ENCODE peak calls at places on chromosomes 12 and 14, in seven cellular contexts. One of them, this sample, is unnamed.
A peak's percentile ranks its signal among the peaks of the same experiment; 100 is the strongest.

GRCh38 chr14:74347795-74348100 is 523 bp upstream of the VRTN start:
- DNase-seq in upper lobe of right lung: peak; percentile 25
- DNase-seq in HL-60: no peak
- DNase-seq in dorsolateral prefrontal cortex: no peak
- DNase-seq in transverse colon: no peak
- DNase-seq in foreskin fibroblast: no peak
- DNase-seq in fibroblast of the aortic adventitia: no peak
- DNase-seq in this sample: no peak

GRCh38 chr14:69088523-69089445 is 64.1 kb downstream of the DCAF5 start:
- DNase-seq in dorsolateral prefrontal cortex: no peak
- DNase-seq in foreskin fibroblast: peak; percentile 51
- DNase-seq in upper lobe of right lung: no peak
- DNase-seq in HL-60: no peak
- DNase-seq in transverse colon: no peak
- DNase-seq in fibroblast of the aortic adventitia: peak; percentile 54
- DNase-seq in this sample: no peak

GRCh38 chr14:75968461-75968860 is 13.3 kb downstream of the TGFB3 start:
- DNase-seq in HL-60: no peak
- DNase-seq in dorsolateral prefrontal cortex: no peak
- DNase-seq in foreskin fibroblast: no peak
- DNase-seq in upper lobe of right lung: no peak
- DNase-seq in fibroblast of the aortic adventitia: peak; percentile 83
- DNase-seq in transverse colon: no peak
- DNase-seq in this sample: no peak

GRCh38 chr12:89064780-89065179 is 287.5 kb downstream of the DUSP6 start:
- DNase-seq in HL-60: no peak
- DNase-seq in transverse colon: no peak
- DNase-seq in fibroblast of the aortic adventitia: no peak
- DNase-seq in upper lobe of right lung: no peak
- DNase-seq in dorsolateral prefrontal cortex: no peak
- DNase-seq in foreskin fibroblast: peak; percentile 84
- DNase-seq in this sample: peak; percentile 52

GRCh38 chr12:15216036-15216889 is 5.0 kb downstream of the RERG start:
- DNase-seq in fibroblast of the aortic adventitia: no peak
- DNase-seq in HL-60: no peak
- DNase-seq in transverse colon: no peak
- DNase-seq in foreskin fibroblast: no peak
- DNase-seq in dorsolateral prefrontal cortex: no peak
- DNase-seq in upper lobe of right lung: no peak
- DNase-seq in this sample: no peak

GRCh38 chr12:104105461-104105860 is 32.5 kb downstream of the NFYB start:
- DNase-seq in fibroblast of the aortic adventitia: peak; percentile 36
- DNase-seq in upper lobe of right lung: no peak
- DNase-seq in dorsolateral prefrontal cortex: no peak
- DNase-seq in foreskin fibroblast: no peak
- DNase-seq in HL-60: no peak
- DNase-seq in transverse colon: no peak
- DNase-seq in this sample: no peak

GRCh38 chr14:57747036-57747435 is 118.9 kb downstream of the SLC35F4 start:
- DNase-seq in fibroblast of the aortic adventitia: peak; percentile 57
- DNase-seq in transverse colon: peak; percentile 30
- DNase-seq in dorsolateral prefrontal cortex: no peak
- DNase-seq in HL-60: no peak
- DNase-seq in foreskin fibroblast: no peak
- DNase-seq in upper lobe of right lung: no peak
- DNase-seq in this sample: no peak

GRCh38 chr14:104656014-104656714 is 33.3 kb upstream of the INF2 start:
- DNase-seq in fibroblast of the aortic adventitia: no peak
- DNase-seq in transverse colon: no peak
- DNase-seq in dorsolateral prefrontal cortex: peak; percentile 76
- DNase-seq in HL-60: no peak
- DNase-seq in foreskin fibroblast: no peak
- DNase-seq in upper lobe of right lung: no peak
- DNase-seq in this sample: no peak

GRCh38 chr14:92603309-92604257 is 90.0 kb downstream of the RIN3 start:
- DNase-seq in foreskin fibroblast: no peak
- DNase-seq in transverse colon: peak; percentile 43
- DNase-seq in HL-60: no peak
- DNase-seq in upper lobe of right lung: peak; percentile 77
- DNase-seq in fibroblast of the aortic adventitia: peak; percentile 76
- DNase-seq in dorsolateral prefrontal cortex: peak; percentile 70
- DNase-seq in this sample: peak; percentile 78

GRCh38 chr12:81400024-81400423 is 322.1 kb downstream of the ACSS3 start:
- DNase-seq in upper lobe of right lung: no peak
- DNase-seq in HL-60: no peak
- DNase-seq in foreskin fibroblast: no peak
- DNase-seq in transverse colon: no peak
- DNase-seq in dorsolateral prefrontal cortex: no peak
- DNase-seq in fibroblast of the aortic adventitia: no peak
- DNase-seq in this sample: no peak

GRCh38 chr12:101963703-101964102 is 86.3 kb downstream of the DRAM1 start:
- DNase-seq in transverse colon: no peak
- DNase-seq in upper lobe of right lung: no peak
- DNase-seq in dorsolateral prefrontal cortex: peak; percentile 43
- DNase-seq in HL-60: no peak
- DNase-seq in fibroblast of the aortic adventitia: no peak
- DNase-seq in foreskin fibroblast: no peak
- DNase-seq in this sample: no peak

GRCh38 chr14:36822671-36823070 is 161.0 kb downstream of the PAX9 start:
- DNase-seq in upper lobe of right lung: no peak
- DNase-seq in foreskin fibroblast: no peak
- DNase-seq in HL-60: no peak
- DNase-seq in transverse colon: no peak
- DNase-seq in fibroblast of the aortic adventitia: no peak
- DNase-seq in dorsolateral prefrontal cortex: no peak
- DNase-seq in this sample: no peak

GRCh38 chr12:76762556-76762955 is 1.4 kb upstream of the ZDHHC17 start:
- DNase-seq in transverse colon: no peak
- DNase-seq in dorsolateral prefrontal cortex: no peak
- DNase-seq in HL-60: no peak
- DNase-seq in fibroblast of the aortic adventitia: peak; percentile 14
- DNase-seq in upper lobe of right lung: no peak
- DNase-seq in foreskin fibroblast: no peak
- DNase-seq in this sample: no peak

GRCh38 chr14:70856851-70857498 is 47.7 kb upstream of the MAP3K9 start:
- DNase-seq in fibroblast of the aortic adventitia: peak; percentile 11
- DNase-seq in dorsolateral prefrontal cortex: no peak
- DNase-seq in foreskin fibroblast: peak; percentile 87
- DNase-seq in HL-60: no peak
- DNase-seq in transverse colon: no peak
- DNase-seq in upper lobe of right lung: no peak
- DNase-seq in this sample: peak; percentile 69

GRCh38 chr12:96233941-96234461 is 39.8 kb downstream of the ELK3 start:
- DNase-seq in HL-60: no peak
- DNase-seq in upper lobe of right lung: peak; percentile 74
- DNase-seq in transverse colon: peak; percentile 80
- DNase-seq in foreskin fibroblast: peak; percentile 94
- DNase-seq in dorsolateral prefrontal cortex: peak; percentile 96
- DNase-seq in fibroblast of the aortic adventitia: peak; percentile 98
- DNase-seq in this sample: peak; percentile 96

GRCh38 chr12:69428351-69429048 is 41.7 kb upstream of the FRS2 start:
- DNase-seq in transverse colon: no peak
- DNase-seq in upper lobe of right lung: no peak
- DNase-seq in HL-60: peak; percentile 46
- DNase-seq in fibroblast of the aortic adventitia: peak; percentile 38
- DNase-seq in dorsolateral prefrontal cortex: no peak
- DNase-seq in foreskin fibroblast: no peak
- DNase-seq in this sample: peak; percentile 5

GRCh38 chr14:33786091-33786825 is 164.6 kb downstream of the EGLN3 start:
- DNase-seq in upper lobe of right lung: no peak
- DNase-seq in foreskin fibroblast: no peak
- DNase-seq in HL-60: no peak
- DNase-seq in fibroblast of the aortic adventitia: peak; percentile 18
- DNase-seq in transverse colon: no peak
- DNase-seq in dorsolateral prefrontal cortex: no peak
- DNase-seq in this sample: no peak

GRCh38 chr14:51251486-51251885 is 11.4 kb downstream of the TMX1 start:
- DNase-seq in HL-60: no peak
- DNase-seq in foreskin fibroblast: no peak
- DNase-seq in fibroblast of the aortic adventitia: no peak
- DNase-seq in transverse colon: no peak
- DNase-seq in dorsolateral prefrontal cortex: no peak
- DNase-seq in upper lobe of right lung: no peak
- DNase-seq in this sample: no peak

GRCh38 chr12:94282675-94283074 is 134.3 kb downstream of the PLXNC1 start:
- DNase-seq in fibroblast of the aortic adventitia: no peak
- DNase-seq in dorsolateral prefrontal cortex: no peak
- DNase-seq in transverse colon: peak; percentile 34
- DNase-seq in upper lobe of right lung: peak; percentile 80
- DNase-seq in foreskin fibroblast: no peak
- DNase-seq in HL-60: peak; percentile 59
- DNase-seq in this sample: no peak

GRCh38 chr12:47458273-47458672 is 247.6 kb downstream of the RPAP3 start:
- DNase-seq in foreskin fibroblast: no peak
- DNase-seq in transverse colon: no peak
- DNase-seq in dorsolateral prefrontal cortex: no peak
- DNase-seq in HL-60: no peak
- DNase-seq in upper lobe of right lung: no peak
- DNase-seq in fibroblast of the aortic adventitia: peak; percentile 3
- DNase-seq in this sample: no peak

GRCh38 chr12:8828514-8829127 is 6.2 kb downstream of the A2ML1 start:
- DNase-seq in fibroblast of the aortic adventitia: no peak
- DNase-seq in dorsolateral prefrontal cortex: no peak
- DNase-seq in HL-60: no peak
- DNase-seq in transverse colon: no peak
- DNase-seq in upper lobe of right lung: no peak
- DNase-seq in foreskin fibroblast: no peak
- DNase-seq in this sample: no peak

GRCh38 chr12:8827551-8828347 is 5.3 kb downstream of the A2ML1 start:
- DNase-seq in upper lobe of right lung: no peak
- DNase-seq in transverse colon: no peak
- DNase-seq in dorsolateral prefrontal cortex: no peak
- DNase-seq in HL-60: no peak
- DNase-seq in fibroblast of the aortic adventitia: no peak
- DNase-seq in foreskin fibroblast: no peak
- DNase-seq in this sample: no peak

GRCh38 chr12:8822298-8822697 is at the start of gene A2ML1:
- DNase-seq in transverse colon: no peak
- DNase-seq in foreskin fibroblast: no peak
- DNase-seq in fibroblast of the aortic adventitia: no peak
- DNase-seq in upper lobe of right lung: no peak
- DNase-seq in HL-60: no peak
- DNase-seq in dorsolateral prefrontal cortex: no peak
- DNase-seq in this sample: no peak

GRCh38 chr12:8819676-8819980 is 2.8 kb upstream of the A2ML1 start:
- DNase-seq in dorsolateral prefrontal cortex: no peak
- DNase-seq in HL-60: no peak
- DNase-seq in fibroblast of the aortic adventitia: no peak
- DNase-seq in foreskin fibroblast: no peak
- DNase-seq in upper lobe of right lung: no peak
- DNase-seq in transverse colon: no peak
- DNase-seq in this sample: no peak

GRCh38 chr12:8823565-8824300 is 1.3 kb downstream of the A2ML1 start:
- DNase-seq in upper lobe of right lung: no peak
- DNase-seq in foreskin fibroblast: no peak
- DNase-seq in fibroblast of the aortic adventitia: peak; percentile 39
- DNase-seq in HL-60: peak; percentile 3
- DNase-seq in transverse colon: no peak
- DNase-seq in dorsolateral prefrontal cortex: no peak
- DNase-seq in this sample: no peak
- H3K4me3 ChIP-seq in upper lobe of right lung: no peak overlapping the region
- H3K4me3 ChIP-seq in foreskin fibroblast: no peak overlapping the region
- H3K4me3 ChIP-seq in fibroblast of the aortic adventitia: no peak overlapping the region
- H3K4me3 ChIP-seq in HL-60: no peak overlapping the region
- H3K4me3 ChIP-seq in transverse colon: no peak overlapping the region
- H3K4me3 ChIP-seq in dorsolateral prefrontal cortex: no peak overlapping the region
- H3K4me3 ChIP-seq in this sample: no peak overlapping the region

DNA sequence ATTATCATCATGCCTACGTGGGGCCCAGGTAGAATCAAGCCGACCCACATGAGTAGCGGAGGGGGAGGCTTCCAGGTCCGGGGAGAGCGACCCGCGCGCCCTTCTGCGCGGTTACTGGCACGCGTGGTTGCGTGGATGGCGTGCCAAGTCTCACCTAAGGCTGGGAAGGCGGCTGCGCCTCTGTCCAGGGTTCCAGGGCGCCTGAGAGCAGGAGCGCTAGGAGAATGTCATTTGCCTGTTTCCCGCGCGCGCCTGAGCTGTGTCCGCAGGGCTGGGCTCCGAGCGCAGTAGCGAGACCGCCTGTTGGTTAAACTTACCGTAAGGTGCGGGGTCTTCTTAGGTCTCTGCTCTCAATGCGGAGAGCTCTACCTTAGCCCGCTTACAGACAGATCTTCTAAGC is 1539.3 kb upstream of the TMEM132C start:
- DNase-seq in dorsolateral prefrontal cortex: no peak
- DNase-seq in fibroblast of the aortic adventitia: no peak
- DNase-seq in transverse colon: no peak
- DNase-seq in HL-60: no peak
- DNase-seq in upper lobe of right lung: no peak
- DNase-seq in foreskin fibroblast: no peak
- DNase-seq in this sample: no peak
- H3K4me3 ChIP-seq in dorsolateral prefrontal cortex: no peak overlapping the region
- H3K4me3 ChIP-seq in fibroblast of the aortic adventitia: no peak overlapping the region
- H3K4me3 ChIP-seq in transverse colon: no peak overlapping the region
- H3K4me3 ChIP-seq in HL-60: no peak overlapping the region
- H3K4me3 ChIP-seq in upper lobe of right lung: no peak overlapping the region
- H3K4me3 ChIP-seq in foreskin fibroblast: no peak overlapping the region
- H3K4me3 ChIP-seq in this sample: no peak overlapping the region

GRCh38 chr12:74292351-74293194 is 245.1 kb upstream of the ATXN7L3B start:
- DNase-seq in fibroblast of the aortic adventitia: no peak
- DNase-seq in HL-60: no peak
- DNase-seq in foreskin fibroblast: no peak
- DNase-seq in upper lobe of right lung: no peak
- DNase-seq in transverse colon: no peak
- DNase-seq in dorsolateral prefrontal cortex: no peak
- DNase-seq in this sample: no peak
- H3K4me3 ChIP-seq in fibroblast of the aortic adventitia: no peak overlapping the region
- H3K4me3 ChIP-seq in HL-60: no peak overlapping the region
- H3K4me3 ChIP-seq in foreskin fibroblast: no peak overlapping the region
- H3K4me3 ChIP-seq in upper lobe of right lung: no peak overlapping the region
- H3K4me3 ChIP-seq in transverse colon: no peak overlapping the region
- H3K4me3 ChIP-seq in dorsolateral prefrontal cortex: no peak overlapping the region
- H3K4me3 ChIP-seq in this sample: no peak overlapping the region

DNA sequence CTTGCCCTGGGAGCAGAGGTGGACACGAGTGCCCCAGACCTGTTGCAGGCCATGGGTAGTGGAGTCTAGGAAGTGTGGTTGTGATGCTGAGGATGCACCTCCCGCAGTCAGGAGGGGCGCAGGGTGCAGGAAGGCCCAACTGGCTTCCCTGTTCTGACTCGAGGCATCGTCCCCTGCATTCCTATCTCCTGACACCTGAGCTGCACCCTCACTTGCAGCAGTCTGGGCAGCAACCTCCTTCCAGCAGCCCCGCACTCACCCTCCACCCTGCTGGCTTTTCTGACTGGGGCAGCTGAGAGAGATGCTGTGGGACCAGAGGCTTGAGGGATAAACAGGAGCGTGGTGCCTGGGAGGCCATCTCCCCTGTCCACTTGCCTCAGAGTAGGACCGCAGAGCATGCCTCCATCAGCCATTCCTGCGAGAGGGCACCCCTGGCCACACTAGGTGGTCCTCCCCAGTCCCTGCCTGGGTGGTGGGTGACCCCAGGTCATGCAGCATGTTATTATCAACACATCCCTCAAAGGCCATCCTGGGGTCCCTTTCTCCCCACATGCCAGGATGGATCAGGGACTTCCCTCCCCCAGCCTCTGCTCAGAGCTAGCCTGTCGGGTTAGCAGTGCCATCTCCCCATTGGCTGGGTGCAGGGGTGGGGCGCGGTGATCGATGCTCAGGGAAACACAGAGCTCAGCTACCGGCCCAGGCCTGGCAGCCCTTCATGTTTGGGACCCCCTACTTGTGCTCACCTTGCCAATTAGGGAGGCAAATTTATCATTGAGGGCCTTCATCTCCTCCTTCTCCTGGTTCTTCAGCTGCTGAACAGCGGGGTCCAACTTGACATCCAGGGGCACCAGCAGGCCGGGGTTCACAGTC is 719 bp downstream of the KRT80 start:
- DNase-seq in upper lobe of right lung: no peak
- DNase-seq in fibroblast of the aortic adventitia: no peak
- DNase-seq in dorsolateral prefrontal cortex: no peak
- DNase-seq in foreskin fibroblast: no peak
- DNase-seq in HL-60: no peak
- DNase-seq in transverse colon: no peak
- DNase-seq in this sample: no peak
- H3K4me3 ChIP-seq in upper lobe of right lung: no peak overlapping the region
- H3K4me3 ChIP-seq in fibroblast of the aortic adventitia: no peak overlapping the region
- H3K4me3 ChIP-seq in dorsolateral prefrontal cortex: no peak overlapping the region
- H3K4me3 ChIP-seq in foreskin fibroblast: no peak overlapping the region
- H3K4me3 ChIP-seq in HL-60: no peak overlapping the region
- H3K4me3 ChIP-seq in transverse colon: no peak overlapping the region
- H3K4me3 ChIP-seq in this sample: no peak overlapping the region